ENCODE peak calls at places on chromosomes 12 and 14, in eight cellular contexts. P is HepG2, K is mammary epithelial cell, E is neural progenitor cell, B is SK-N-SH, Q is IMR-90, T is MM.1S, V is endothelial cell of umbilical vein. Y is an unnamed sample.

GRCh38 chr14:96231731-96232130 is 24.3 kb upstream of the BDKRB1 start:
- DNase-seq in P (no peak), E (no peak), K (no peak), B (no peak), V (no peak), Q (no peak), T (no peak), Y (no peak)

GRCh38 chr14:34710744-34711143 is 3.6 kb downstream of the CFL2 start:
- DNase-seq in K (no peak), T (no peak), E (no peak), P (no peak), Q (peak; percentile 66), B (no peak), V (peak; percentile 6), Y (peak; percentile 43)

GRCh38 chr12:125125271-125125670 is 60.0 kb downstream of the AACS start:
- DNase-seq in T (no peak), Q (no peak), V (no peak), B (no peak), K (no peak), P (no peak), E (no peak), Y (no peak)

GRCh38 chr14:105307052-105307727 is 6.4 kb upstream of the BRF1 start:
- DNase-seq in P (no peak), T (no peak), K (no peak), V (no peak), Q (no peak), E (no peak), B (peak; percentile 6), Y (no peak)

GRCh38 chr12:7905071-7905470 is 30.9 kb downstream of the SLC2A3 start:
- DNase-seq in V (peak; percentile 82), P (no peak), Q (no peak), B (no peak), E (no peak), T (no peak), K (no peak), Y (no peak)

GRCh38 chr14:101350710-101351109 is 210.6 kb upstream of the DIO3 start:
- DNase-seq in E (no peak), Q (no peak), T (no peak), P (no peak), V (no peak), B (no peak), K (no peak), Y (no peak)

GRCh38 chr14:102903248-102903888 is 19.1 kb upstream of the AMN start:
- DNase-seq in V (no peak), K (no peak), P (no peak), T (no peak), B (peak; percentile 24), Q (no peak), E (no peak), Y (no peak)

GRCh38 chr12:3222935-3223334 is 145.8 kb downstream of the TSPAN9 start:
- DNase-seq in K (no peak), T (no peak), B (no peak), V (no peak), Q (no peak), P (no peak), E (no peak), Y (peak; percentile 30)

GRCh38 chr12:29655861-29656260 is 127.9 kb downstream of the TMTC1 start:
- DNase-seq in P (no peak), V (no peak), T (peak; percentile 25), K (no peak), E (no peak), Q (peak; percentile 6), B (no peak), Y (peak; percentile 32)

GRCh38 chr14:77151918-77152588 is 10.5 kb upstream of the ZDHHC22 start:
- DNase-seq in B (peak; percentile 61), V (peak; percentile 28), T (peak; percentile 31), K (peak; percentile 20), P (no peak), E (no peak), Q (peak; percentile 28), Y (peak; percentile 6)

GRCh38 chr12:75556306-75556899 is 45.0 kb upstream of the KRR1 start:
- DNase-seq in E (no peak), V (no peak), T (no peak), K (no peak), Q (no peak), B (no peak), P (peak; percentile 34), Y (no peak)

GRCh38 chr12:45257185-45257585 is 41.3 kb downstream of the ANO6 start:
- DNase-seq in E (no peak), Q (no peak), V (no peak), P (no peak), T (peak; percentile 31), K (no peak), B (no peak), Y (no peak)

GRCh38 chr12:122917508-122918227 is 21.7 kb upstream of the VPS37B start:
- DNase-seq in K (peak; percentile 68), Q (peak; percentile 73), E (no peak), B (no peak), T (no peak), P (peak; percentile 86), V (no peak), Y (peak; percentile 65)

GRCh38 chr12:1576410-1577240 is 17.8 kb downstream of the FBXL14 start:
- DNase-seq in T (no peak), K (no peak), V (no peak), Q (peak; percentile 85), E (no peak), P (no peak), B (peak; percentile 37), Y (peak; percentile 78)

GRCh38 chr12:75636607-75637006 is 125.2 kb upstream of the KRR1 start:
- DNase-seq in T (no peak), B (no peak), K (no peak), P (no peak), V (no peak), E (no peak), Q (no peak), Y (no peak)

GRCh38 chr14:72535485-72535884 is 358.4 kb downstream of the DPF3 start:
- DNase-seq in P (no peak), K (no peak), B (no peak), V (no peak), E (no peak), Q (no peak), T (no peak), Y (no peak)

GRCh38 chr14:94128216-94128839 is 1.1 kb downstream of the IFI27L2 start:
- DNase-seq in Q (no peak), P (no peak), K (no peak), E (no peak), V (no peak), B (no peak), T (no peak), Y (no peak)

GRCh38 chr14:24845851-24846250 is 204.1 kb downstream of the STXBP6 start:
- DNase-seq in T (no peak), E (no peak), Q (no peak), V (no peak), K (no peak), P (no peak), B (no peak), Y (no peak)

GRCh38 chr14:24849471-24849870 is 200.5 kb downstream of the STXBP6 start:
- DNase-seq in K (no peak), V (no peak), E (no peak), P (no peak), Q (peak; percentile 75), B (no peak), T (no peak), Y (no peak)

GRCh38 chr14:24848427-24848826 is 201.5 kb downstream of the STXBP6 start:
- DNase-seq in E (no peak), K (peak; percentile 65), B (no peak), Q (peak; percentile 76), V (no peak), P (no peak), T (no peak), Y (peak; percentile 76)

GRCh38 chr14:24843999-24844398 is 205.9 kb downstream of the STXBP6 start:
- DNase-seq in P (no peak), Q (no peak), V (no peak), E (no peak), T (no peak), B (no peak), K (no peak), Y (no peak)

GRCh38 chr14:24847568-24847967 is 202.4 kb downstream of the STXBP6 start:
- DNase-seq in B (no peak), V (no peak), Q (no peak), T (no peak), P (no peak), E (no peak), K (no peak), Y (no peak)
- H3K36me3 ChIP-seq in B (no peaks in the 10 kb centered on the region), V (no peaks in the 10 kb centered on the region), Q (no peaks in the 10 kb centered on the region), T (no peaks in the 10 kb centered on the region), P (no peaks in the 10 kb centered on the region), E (no peaks in the 10 kb centered on the region), K (no peaks in the 10 kb centered on the region), Y (no peaks in the 10 kb centered on the region)

GRCh38 chr12:109169676-109170075 is 53.3 kb downstream of the ACACB start:
- DNase-seq in P (no peak), Q (peak; percentile 57), E (no peak), B (no peak), V (no peak), K (no peak), T (no peak), Y (no peak)
- H4K20me1 ChIP-seq in P (no peaks in the 10 kb centered on the region), Q (no peaks in the 10 kb centered on the region), E (no peaks in the 10 kb centered on the region), B (no peaks in the 10 kb centered on the region), V (no peaks in the 10 kb centered on the region), K (no peaks in the 10 kb centered on the region), T (peaks cover 2% of the 10 kb centered on the region), Y (no peaks in the 10 kb centered on the region)

GRCh38 chr14:106436310-106436905 is 910.0 kb downstream of the TMEM121 start:
- DNase-seq in T (peak; percentile 51), B (no peak), E (no peak), P (no peak), V (no peak), Q (no peak), K (no peak), Y (no peak)
- H3K9me3 ChIP-seq in T (no peaks in the 10 kb centered on the region), B (no peaks in the 10 kb centered on the region), E (peaks cover 37% of the 10 kb centered on the region), P (no peaks in the 10 kb centered on the region), V (peaks cover 2% of the 10 kb centered on the region), Q (peaks cover 18% of the 10 kb centered on the region), K (peaks cover 3% of the 10 kb centered on the region), Y (no peaks in the 10 kb centered on the region)

GRCh38 chr12:6526766-6527525 is 7.4 kb upstream of the GAPDH start:
- DNase-seq in T (no peak), K (no peak), E (no peak), P (no peak), B (no peak), Q (no peak), V (no peak), Y (no peak)

GRCh38 chr12:6527711-6528110 is 6.6 kb upstream of the GAPDH start:
- DNase-seq in V (no peak), T (no peak), E (no peak), Q (no peak), P (no peak), B (no peak), K (no peak), Y (no peak)

GRCh38 chr12:6530576-6531260 is 3.6 kb upstream of the GAPDH start:
- DNase-seq in P (no peak), E (no peak), Q (no peak), K (no peak), B (no peak), V (no peak), T (no peak), Y (no peak)

GRCh38 chr12:6528539-6529235 is 5.6 kb upstream of the GAPDH start:
- DNase-seq in E (no peak), K (no peak), V (no peak), T (no peak), B (no peak), P (no peak), Q (no peak), Y (no peak)

DNA sequence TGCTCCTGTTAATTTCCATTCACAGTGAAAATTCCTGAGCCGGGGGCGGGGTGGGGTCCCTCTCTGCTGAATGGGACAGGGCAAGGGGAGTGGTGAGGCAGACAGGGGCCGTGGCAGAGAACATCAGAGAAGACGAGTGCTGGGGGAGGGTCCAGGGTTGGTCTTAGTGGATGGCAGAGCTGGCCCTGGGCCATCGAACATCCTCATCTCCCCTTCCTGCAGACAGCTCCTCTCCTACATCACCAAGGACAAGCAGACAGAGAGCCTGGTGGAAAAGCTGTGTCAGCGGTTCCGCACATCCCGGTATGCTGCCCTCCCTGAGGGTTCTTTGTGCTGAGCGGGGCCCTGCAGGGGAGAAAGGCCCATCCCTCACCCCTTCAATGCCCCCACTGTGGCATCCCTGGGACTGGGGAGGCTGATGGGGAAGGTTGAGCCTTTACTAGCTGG is 5.0 kb upstream of the GAPDH start:
- DNase-seq in B (no peak), K (no peak), E (no peak), V (no peak), Q (no peak), P (no peak), T (no peak), Y (no peak)
- H3K36me3 ChIP-seq in B (peaks cover 46% of the 10 kb centered on the region), K (peaks cover 44% of the 10 kb centered on the region), E (peaks cover 5% of the 10 kb centered on the region), V (peaks cover 31% of the 10 kb centered on the region), Q (peaks cover 52% of the 10 kb centered on the region), P (peaks cover 67% of the 10 kb centered on the region), T (peaks cover 44% of the 10 kb centered on the region), Y (peaks cover 59% of the 10 kb centered on the region)

Y was measured in astrocyte.